ENCODE peak calls at places on chromosomes 1 and 21, in seven cellular contexts. K is SK-N-SH, H is GM12892, X is GM12878, R is H1, S is K562, D is HepG2. C is an unnamed sample.

GRCh38 chr1:167683641-167684502 is 37.9 kb upstream of the MPZL1 start:
- DNase-seq in H (no peak), K (peak), X (no peak), S (no peak), D (no peak), R (peak), C (no peak)

GRCh38 chr21:35441868-35442582 is 392.9 kb upstream of the RUNX1 start:
- DNase-seq in H (no peak), X (no peak), K (no peak), D (no peak), R (no peak), S (no peak), C (no peak)

GRCh38 chr1:246989901-246990300 is 18.0 kb downstream of the ZNF695 start:
- DNase-seq in D (no peak), X (no peak), H (no peak), R (no peak), S (no peak), K (no peak), C (no peak)

GRCh38 chr1:36609241-36610027 is 126.7 kb upstream of the CSF3R start:
- DNase-seq in R (peak), S (peak), H (peak), X (no peak), D (peak), K (peak), C (peak)

GRCh38 chr1:181033799-181034391 is at the start of gene MR1:
- DNase-seq in X (peak), S (peak), D (peak), K (peak), H (peak), R (no peak), C (peak)

GRCh38 chr1:69451196-69451595 is 116.5 kb upstream of the LRRC7 start:
- DNase-seq in R (no peak), H (no peak), X (no peak), S (no peak), K (no peak), D (no peak), C (no peak)

GRCh38 chr1:234963180-234963903 is 165.3 kb downstream of the TOMM20 start:
- DNase-seq in D (peak), H (peak), S (peak), X (peak), K (no peak), R (no peak), C (no peak)

GRCh38 chr1:118210051-118210722 is 25.2 kb upstream of the SPAG17 start:
- DNase-seq in H (no peak), S (no peak), K (no peak), X (no peak), R (no peak), D (no peak), C (no peak)

GRCh38 chr1:33866286-33866685 is 2.4 kb downstream of the HMGB4 start:
- DNase-seq in K (no peak), H (no peak), X (no peak), D (no peak), R (no peak), S (no peak), C (no peak)

GRCh38 chr1:33860671-33861070 is 3.2 kb upstream of the HMGB4 start:
- DNase-seq in H (no peak), S (no peak), D (no peak), R (no peak), K (no peak), X (no peak), C (no peak)

GRCh38 chr1:33863779-33864178 is at the start of gene HMGB4:
- DNase-seq in K (no peak), R (no peak), X (no peak), D (no peak), S (no peak), H (no peak), C (no peak)

GRCh38 chr1:33867684-33868083 is 3.8 kb downstream of the HMGB4 start:
- DNase-seq in X (no peak), D (no peak), S (no peak), K (no peak), R (no peak), H (no peak), C (no peak)

DNA sequence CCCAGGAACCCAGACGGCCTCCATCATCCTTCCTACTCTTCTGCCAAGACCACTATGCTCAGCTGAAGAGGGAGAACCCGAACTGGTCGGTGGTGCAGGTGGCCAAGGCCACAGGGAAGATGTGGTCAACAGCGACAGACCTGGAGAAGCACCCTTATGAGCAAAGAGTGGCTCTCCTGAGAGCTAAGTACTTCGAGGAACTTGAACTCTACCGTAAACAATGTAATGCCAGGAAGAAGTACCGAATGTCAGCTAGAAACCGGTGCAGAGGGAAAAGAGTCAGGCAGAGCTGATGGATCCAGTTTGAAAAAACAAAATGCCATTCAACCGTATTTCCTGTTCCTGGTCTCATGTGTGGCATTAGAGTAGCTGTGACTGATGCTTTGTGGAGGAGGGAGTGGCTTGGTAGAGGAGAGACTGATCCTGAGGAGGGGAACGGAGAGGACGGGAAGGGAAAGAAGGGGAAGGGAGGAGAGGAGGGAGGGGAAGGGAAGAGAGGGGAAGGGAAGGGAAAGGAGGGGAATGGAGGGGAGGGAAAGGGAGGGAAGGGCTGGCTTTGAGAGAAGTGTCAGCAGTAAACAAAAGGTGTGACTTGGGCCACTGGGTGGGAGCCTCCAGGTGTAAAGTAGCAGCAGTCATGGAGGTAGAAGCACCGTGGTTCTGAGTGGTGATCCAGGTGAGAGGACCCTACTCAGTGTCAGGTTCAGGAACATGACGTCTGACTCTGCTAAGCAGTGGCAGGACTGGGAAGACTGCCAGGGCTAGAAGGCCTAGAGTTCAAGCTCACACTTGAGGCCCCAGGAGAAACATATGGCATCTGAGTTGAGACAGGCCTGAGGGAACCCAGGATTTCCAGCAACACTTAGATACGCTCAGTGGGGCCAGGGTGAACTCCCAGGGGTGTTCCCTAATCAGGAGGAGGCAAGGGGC is 846 bp downstream of the HMGB4 start:
- DNase-seq in K (no peak), H (no peak), D (no peak), S (no peak), R (no peak), X (no peak), C (no peak)
- TF ChIP-seq TAF1 in K (no peak), H (no peak), D (no peak), S (no peak), R (no peak), X (no peak), C (no peak)

GRCh38 chr1:116433283-116434257 is 60.5 kb downstream of the ATP1A1 start:
- DNase-seq in D (peak), R (no peak), H (no peak), S (peak), K (no peak), X (no peak), C (no peak)
- TF ChIP-seq TAF1 in D (peak), R (no peak), H (no peak), S (no peak), K (no peak), X (no peak), C (no peak)

GRCh38 chr1:109716121-109716520 is 4.1 kb downstream of the GSTM5 start:
- DNase-seq in H (no peak), D (no peak), S (peak), K (no peak), X (no peak), R (no peak), C (no peak)

GRCh38 chr1:109714661-109715372 is 2.8 kb downstream of the GSTM5 start:
- DNase-seq in R (no peak), H (no peak), K (peak), S (peak), D (no peak), X (no peak), C (no peak)

GRCh38 chr1:109717729-109718128 is 5.7 kb downstream of the GSTM5 start:
- DNase-seq in X (no peak), H (no peak), D (no peak), R (no peak), S (no peak), K (no peak), C (no peak)

GRCh38 chr1:109718495-109718894 is 6.4 kb downstream of the GSTM5 start:
- DNase-seq in H (no peak), D (peak), K (peak), S (peak), X (no peak), R (no peak), C (no peak)

GRCh38 chr1:109716570-109717090 is 4.6 kb downstream of the GSTM5 start:
- DNase-seq in X (no peak), K (no peak), H (no peak), R (no peak), D (no peak), S (no peak), C (no peak)
- TF ChIP-seq TAF1 in X (no peak), K (no peak), H (no peak), R (no peak), D (no peak), S (no peak), C (no peak)

GRCh38 chr1:153113416-153113815 is at the start of gene SPRR2F:
- DNase-seq in K (no peak), X (no peak), H (no peak), D (no peak), R (no peak), S (no peak), C (no peak)
- TF ChIP-seq TAF1 in K (no peak), X (no peak), H (no peak), D (no peak), R (no peak), S (no peak), C (no peak)

DNA sequence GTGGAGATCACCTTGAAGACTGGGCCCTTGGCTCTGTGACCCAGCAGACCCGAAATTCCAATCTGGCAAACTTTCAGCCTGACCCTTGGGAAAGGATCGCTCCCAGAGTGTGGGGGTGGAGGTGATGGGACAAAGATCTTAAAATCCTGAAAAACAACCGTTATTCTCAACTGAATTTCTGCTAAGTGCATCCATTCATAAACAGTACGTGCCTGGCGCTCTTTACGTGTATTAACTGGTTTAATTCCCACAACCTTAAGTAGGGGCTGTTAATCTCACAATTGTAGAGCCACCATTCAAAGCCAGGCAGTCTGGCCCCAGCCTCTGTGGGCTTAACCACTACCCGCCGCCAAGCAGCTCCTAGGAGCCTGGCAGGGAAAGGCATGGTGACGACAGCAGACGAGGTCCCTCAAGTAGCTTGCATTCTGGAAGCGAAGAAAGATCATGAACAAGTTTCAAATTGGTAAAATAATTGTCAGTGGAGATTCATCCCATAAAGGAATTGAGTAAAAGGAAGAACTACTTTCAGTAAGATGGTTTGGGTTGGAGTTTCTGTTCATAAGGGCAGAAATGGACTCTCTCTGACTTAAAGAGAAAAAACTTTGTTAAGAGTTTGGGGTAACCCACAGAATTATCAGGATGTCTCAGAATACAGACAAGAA is 11.4 kb upstream of the RGS16 start:
- DNase-seq in X (no peak), R (no peak), K (peak), H (no peak), S (no peak), D (no peak), C (no peak)
- TF ChIP-seq TAF1 in X (no peak), R (no peak), K (no peak), H (no peak), S (no peak), D (no peak), C (no peak)

GRCh38 chr1:70760170-70760569 is 287.4 kb downstream of the PTGER3 start:
- DNase-seq in R (no peak), K (no peak), H (no peak), D (no peak), S (no peak), X (no peak), C (no peak)
- TF ChIP-seq TAF1 in R (no peak), K (no peak), H (no peak), D (no peak), S (no peak), X (no peak), C (no peak)

GRCh38 chr1:16073490-16074104 is at the start of gene FAM131C:
- DNase-seq in H (peak), S (peak), X (no peak), D (no peak), R (peak), K (peak), C (peak)

GRCh38 chr1:16071614-16072013 is 1.8 kb downstream of the FAM131C start:
- DNase-seq in K (no peak), H (no peak), D (no peak), R (no peak), S (no peak), X (no peak), C (no peak)

GRCh38 chr1:16074217-16074616 is 766 bp upstream of the FAM131C start:
- DNase-seq in S (no peak), D (no peak), R (no peak), H (no peak), K (no peak), X (no peak), C (no peak)

GRCh38 chr1:16072095-16072494 is 1.4 kb downstream of the FAM131C start:
- DNase-seq in X (no peak), D (no peak), S (no peak), R (no peak), K (no peak), H (no peak), C (no peak)

GRCh38 chr1:16072616-16073484 is 601 bp downstream of the FAM131C start:
- DNase-seq in R (peak), D (no peak), S (peak), K (peak), H (no peak), X (no peak), C (no peak)
- TF ChIP-seq TAF1 in R (no peak), D (no peak), S (no peak), K (no peak), H (no peak), X (no peak), C (no peak)